ENCODE peak calls at places on chromosomes 13 and 19, in nine cellular contexts. O is tibial artery; D is EL; B is activated naive CD8-positive, alpha-beta T cell treated with anti-CD3 and anti-CD28 coated beads, Interleukin-2, amount 10 ng/mL, durations not matched to agents 7 days and 5 days; F is NCI-H187 treated with DMSO at 0.1 percent for 48 hours; G is stimulated activated naive CD8-positive, alpha-beta T cell treated with anti-CD3 and anti-CD28 coated beads, Interleukin-15, Interleukin-2, amounts not matched to agents 100 U/mL and 50 U/mL, for 24 hours; W is AG08396; I is fibroblast of lung; U is foreskin melanocyte. N is an unnamed sample.

GRCh38 chr13:100333141-100333540 is 244.2 kb downstream of the PCCA start:
- DNase-seq in U (no peak), O (no peak), I (no peak), W (no peak), F (no peak), G (no peak), D (no peak), B (no peak), N (no peak)

GRCh38 chr13:83709751-83710515 is 172.3 kb downstream of the SLITRK1 start:
- DNase-seq in G (no peak), F (no peak), B (no peak), O (no peak), I (no peak), D (no peak), W (no peak), U (no peak), N (peak; percentile 5)

GRCh38 chr13:84574851-84575250 is 692.6 kb upstream of the SLITRK1 start:
- DNase-seq in F (no peak), W (peak; percentile 5), D (peak; percentile 39), O (no peak), B (no peak), G (no peak), I (peak; percentile 29), U (no peak), N (no peak)

GRCh38 chr13:111171629-111172028 is 56.5 kb downstream of the ARHGEF7 start:
- DNase-seq in W (no peak), O (no peak), F (no peak), G (no peak), I (no peak), B (no peak), U (no peak), D (no peak), N (no peak)

GRCh38 chr19:28505933-28506332 is 707.0 kb downstream of the UQCRFS1 start:
- DNase-seq in G (no peak), F (no peak), U (no peak), O (no peak), I (no peak), D (no peak), B (no peak), W (no peak), N (no peak)

GRCh38 chr19:40388486-40388885 is 1.5 kb downstream of the HIPK4 start:
- DNase-seq in O (no peak), G (no peak), B (no peak), U (no peak), I (no peak), F (no peak), W (no peak), D (no peak), N (no peak)

GRCh38 chr13:45297456-45298205 is 43.4 kb downstream of the TPT1 start:
- DNase-seq in O (no peak), B (no peak), U (no peak), I (no peak), W (no peak), F (no peak), G (no peak), D (no peak), N (no peak)

GRCh38 chr13:98801626-98802418 is 49.4 kb upstream of the SLC15A1 start:
- DNase-seq in O (no peak), D (no peak), U (no peak), W (no peak), G (no peak), I (no peak), B (no peak), F (no peak), N (no peak)

GRCh38 chr19:19405919-19406877 is 723 bp downstream of the GATAD2A start:
- DNase-seq in O (no peak), G (peak; percentile 78), B (peak; percentile 69), U (peak; percentile 30), D (peak; percentile 60), I (peak; percentile 54), F (no peak), W (peak; percentile 46), N (no peak)